ENCODE peak calls at places on chromosomes 3 and 15, in ten cellular contexts. One of them, this sample, is unnamed.

GRCh38 chr3:102510663-102511062 is 75.8 kb downstream of the ZPLD1 start:
- DNase-seq in NCI-H226: no peak
- DNase-seq in cardiac septum: no peak
- DNase-seq in fibroblast of lung: peak
- DNase-seq in stimulated activated CD4-positive, alpha-beta T cell treated with anti-CD3 and anti-CD28 coated beads, TNF-alpha, amount 100 ng/mL, for 1 hour: no peak
- DNase-seq in NCI-H446: no peak
- DNase-seq in retina: no peak
- DNase-seq in astrocyte of the spinal cord: peak
- DNase-seq in T-helper 2 cell: no peak
- DNase-seq in T-helper 17 cell: no peak
- DNase-seq in this sample: no peak

GRCh38 chr3:8480699-8481098 is 20.9 kb upstream of the LMCD1 start:
- DNase-seq in T-helper 2 cell: no peak
- DNase-seq in astrocyte of the spinal cord: no peak
- DNase-seq in NCI-H226: no peak
- DNase-seq in NCI-H446: no peak
- DNase-seq in cardiac septum: no peak
- DNase-seq in retina: no peak
- DNase-seq in fibroblast of lung: no peak
- DNase-seq in stimulated activated CD4-positive, alpha-beta T cell treated with anti-CD3 and anti-CD28 coated beads, TNF-alpha, amount 100 ng/mL, for 1 hour: no peak
- DNase-seq in T-helper 17 cell: no peak
- DNase-seq in this sample: no peak

GRCh38 chr3:141812091-141812490 is 48.9 kb downstream of the GRK7 start:
- DNase-seq in stimulated activated CD4-positive, alpha-beta T cell treated with anti-CD3 and anti-CD28 coated beads, TNF-alpha, amount 100 ng/mL, for 1 hour: no peak
- DNase-seq in fibroblast of lung: no peak
- DNase-seq in retina: peak
- DNase-seq in astrocyte of the spinal cord: peak
- DNase-seq in cardiac septum: no peak
- DNase-seq in NCI-H446: no peak
- DNase-seq in NCI-H226: no peak
- DNase-seq in T-helper 2 cell: no peak
- DNase-seq in T-helper 17 cell: no peak
- DNase-seq in this sample: no peak

GRCh38 chr15:57667171-57667924 is 39.2 kb upstream of the POLR2M start:
- DNase-seq in retina: peak
- DNase-seq in fibroblast of lung: peak
- DNase-seq in NCI-H446: no peak
- DNase-seq in T-helper 2 cell: no peak
- DNase-seq in T-helper 17 cell: no peak
- DNase-seq in stimulated activated CD4-positive, alpha-beta T cell treated with anti-CD3 and anti-CD28 coated beads, TNF-alpha, amount 100 ng/mL, for 1 hour: no peak
- DNase-seq in NCI-H226: peak
- DNase-seq in astrocyte of the spinal cord: peak
- DNase-seq in cardiac septum: no peak
- DNase-seq in this sample: no peak

GRCh38 chr15:50767332-50767861 is 1.9 kb upstream of the SPPL2A start:
- DNase-seq in fibroblast of lung: no peak
- DNase-seq in T-helper 17 cell: no peak
- DNase-seq in stimulated activated CD4-positive, alpha-beta T cell treated with anti-CD3 and anti-CD28 coated beads, TNF-alpha, amount 100 ng/mL, for 1 hour: no peak
- DNase-seq in T-helper 2 cell: no peak
- DNase-seq in cardiac septum: no peak
- DNase-seq in NCI-H446: no peak
- DNase-seq in retina: no peak
- DNase-seq in astrocyte of the spinal cord: no peak
- DNase-seq in NCI-H226: no peak
- DNase-seq in this sample: no peak

GRCh38 chr15:98190914-98191313 is 230.4 kb downstream of the ARRDC4 start:
- DNase-seq in T-helper 2 cell: no peak
- DNase-seq in fibroblast of lung: no peak
- DNase-seq in NCI-H446: no peak
- DNase-seq in retina: no peak
- DNase-seq in T-helper 17 cell: no peak
- DNase-seq in astrocyte of the spinal cord: no peak
- DNase-seq in stimulated activated CD4-positive, alpha-beta T cell treated with anti-CD3 and anti-CD28 coated beads, TNF-alpha, amount 100 ng/mL, for 1 hour: no peak
- DNase-seq in NCI-H226: no peak
- DNase-seq in cardiac septum: no peak
- DNase-seq in this sample: no peak

GRCh38 chr15:29126821-29127461 is 142.7 kb downstream of the NSMCE3 start:
- DNase-seq in astrocyte of the spinal cord: no peak
- DNase-seq in cardiac septum: no peak
- DNase-seq in NCI-H446: no peak
- DNase-seq in T-helper 17 cell: no peak
- DNase-seq in stimulated activated CD4-positive, alpha-beta T cell treated with anti-CD3 and anti-CD28 coated beads, TNF-alpha, amount 100 ng/mL, for 1 hour: no peak
- DNase-seq in NCI-H226: no peak
- DNase-seq in retina: no peak
- DNase-seq in T-helper 2 cell: no peak
- DNase-seq in fibroblast of lung: no peak
- DNase-seq in this sample: no peak

GRCh38 chr3:67461667-67462142 is 192.7 kb downstream of the SUCLG2 start:
- DNase-seq in NCI-H226: no peak
- DNase-seq in T-helper 2 cell: no peak
- DNase-seq in T-helper 17 cell: no peak
- DNase-seq in NCI-H446: peak
- DNase-seq in astrocyte of the spinal cord: peak
- DNase-seq in stimulated activated CD4-positive, alpha-beta T cell treated with anti-CD3 and anti-CD28 coated beads, TNF-alpha, amount 100 ng/mL, for 1 hour: no peak
- DNase-seq in fibroblast of lung: peak
- DNase-seq in retina: peak
- DNase-seq in cardiac septum: no peak
- DNase-seq in this sample: no peak

GRCh38 chr3:176514297-176514696 is 683.0 kb downstream of the TBL1XR1 start:
- DNase-seq in retina: no peak
- DNase-seq in T-helper 2 cell: no peak
- DNase-seq in astrocyte of the spinal cord: peak
- DNase-seq in NCI-H446: no peak
- DNase-seq in cardiac septum: no peak
- DNase-seq in T-helper 17 cell: no peak
- DNase-seq in NCI-H226: peak
- DNase-seq in stimulated activated CD4-positive, alpha-beta T cell treated with anti-CD3 and anti-CD28 coated beads, TNF-alpha, amount 100 ng/mL, for 1 hour: no peak
- DNase-seq in fibroblast of lung: peak
- DNase-seq in this sample: no peak

GRCh38 chr3:194985031-194985578 is 285.9 kb downstream of the XXYLT1 start:
- DNase-seq in astrocyte of the spinal cord: peak
- DNase-seq in NCI-H446: no peak
- DNase-seq in stimulated activated CD4-positive, alpha-beta T cell treated with anti-CD3 and anti-CD28 coated beads, TNF-alpha, amount 100 ng/mL, for 1 hour: no peak
- DNase-seq in T-helper 17 cell: no peak
- DNase-seq in retina: peak
- DNase-seq in fibroblast of lung: peak
- DNase-seq in cardiac septum: peak
- DNase-seq in T-helper 2 cell: no peak
- DNase-seq in NCI-H226: no peak
- DNase-seq in this sample: no peak

GRCh38 chr3:14519406-14519805 is 20.7 kb downstream of the GRIP2 start:
- DNase-seq in cardiac septum: peak
- DNase-seq in T-helper 2 cell: no peak
- DNase-seq in T-helper 17 cell: no peak
- DNase-seq in NCI-H446: no peak
- DNase-seq in stimulated activated CD4-positive, alpha-beta T cell treated with anti-CD3 and anti-CD28 coated beads, TNF-alpha, amount 100 ng/mL, for 1 hour: no peak
- DNase-seq in astrocyte of the spinal cord: no peak
- DNase-seq in NCI-H226: no peak
- DNase-seq in retina: no peak
- DNase-seq in fibroblast of lung: no peak
- DNase-seq in this sample: no peak

GRCh38 chr3:34859741-34860140 is 779.6 kb upstream of the ARPP21 start:
- DNase-seq in NCI-H226: no peak
- DNase-seq in stimulated activated CD4-positive, alpha-beta T cell treated with anti-CD3 and anti-CD28 coated beads, TNF-alpha, amount 100 ng/mL, for 1 hour: no peak
- DNase-seq in fibroblast of lung: no peak
- DNase-seq in NCI-H446: no peak
- DNase-seq in retina: no peak
- DNase-seq in astrocyte of the spinal cord: peak
- DNase-seq in T-helper 2 cell: no peak
- DNase-seq in T-helper 17 cell: no peak
- DNase-seq in cardiac septum: no peak
- DNase-seq in this sample: no peak

GRCh38 chr15:73686781-73687256 is 2.6 kb downstream of the CD276 start:
- DNase-seq in astrocyte of the spinal cord: peak
- DNase-seq in NCI-H226: peak
- DNase-seq in T-helper 2 cell: no peak
- DNase-seq in fibroblast of lung: peak
- DNase-seq in stimulated activated CD4-positive, alpha-beta T cell treated with anti-CD3 and anti-CD28 coated beads, TNF-alpha, amount 100 ng/mL, for 1 hour: no peak
- DNase-seq in cardiac septum: no peak
- DNase-seq in NCI-H446: no peak
- DNase-seq in T-helper 17 cell: no peak
- DNase-seq in retina: no peak
- DNase-seq in this sample: no peak

GRCh38 chr3:55297235-55297634 is 189.9 kb downstream of the WNT5A start:
- DNase-seq in fibroblast of lung: no peak
- DNase-seq in NCI-H446: no peak
- DNase-seq in NCI-H226: no peak
- DNase-seq in cardiac septum: no peak
- DNase-seq in T-helper 2 cell: no peak
- DNase-seq in stimulated activated CD4-positive, alpha-beta T cell treated with anti-CD3 and anti-CD28 coated beads, TNF-alpha, amount 100 ng/mL, for 1 hour: no peak
- DNase-seq in retina: no peak
- DNase-seq in astrocyte of the spinal cord: no peak
- DNase-seq in T-helper 17 cell: no peak
- DNase-seq in this sample: no peak

GRCh38 chr3:17179381-17180205 is 294.8 kb downstream of the PLCL2 start:
- DNase-seq in T-helper 17 cell: no peak
- DNase-seq in cardiac septum: no peak
- DNase-seq in astrocyte of the spinal cord: peak
- DNase-seq in T-helper 2 cell: peak
- DNase-seq in retina: peak
- DNase-seq in NCI-H226: no peak
- DNase-seq in stimulated activated CD4-positive, alpha-beta T cell treated with anti-CD3 and anti-CD28 coated beads, TNF-alpha, amount 100 ng/mL, for 1 hour: no peak
- DNase-seq in NCI-H446: peak
- DNase-seq in fibroblast of lung: peak
- DNase-seq in this sample: no peak

GRCh38 chr3:12854550-12854949 is 13.2 kb upstream of the RPL32 start:
- DNase-seq in cardiac septum: no peak
- DNase-seq in retina: no peak
- DNase-seq in T-helper 17 cell: no peak
- DNase-seq in astrocyte of the spinal cord: no peak
- DNase-seq in T-helper 2 cell: no peak
- DNase-seq in NCI-H446: no peak
- DNase-seq in stimulated activated CD4-positive, alpha-beta T cell treated with anti-CD3 and anti-CD28 coated beads, TNF-alpha, amount 100 ng/mL, for 1 hour: no peak
- DNase-seq in NCI-H226: no peak
- DNase-seq in fibroblast of lung: no peak
- DNase-seq in this sample: no peak

GRCh38 chr3:58049143-58049785 is 41.0 kb downstream of the FLNB start:
- DNase-seq in retina: no peak
- DNase-seq in NCI-H226: peak
- DNase-seq in T-helper 2 cell: no peak
- DNase-seq in T-helper 17 cell: no peak
- DNase-seq in astrocyte of the spinal cord: peak
- DNase-seq in cardiac septum: no peak
- DNase-seq in stimulated activated CD4-positive, alpha-beta T cell treated with anti-CD3 and anti-CD28 coated beads, TNF-alpha, amount 100 ng/mL, for 1 hour: no peak
- DNase-seq in NCI-H446: no peak
- DNase-seq in fibroblast of lung: peak
- DNase-seq in this sample: no peak

GRCh38 chr3:194532591-194532990 is 45.8 kb upstream of the ATP13A3 start:
- DNase-seq in retina: no peak
- DNase-seq in stimulated activated CD4-positive, alpha-beta T cell treated with anti-CD3 and anti-CD28 coated beads, TNF-alpha, amount 100 ng/mL, for 1 hour: no peak
- DNase-seq in NCI-H446: no peak
- DNase-seq in fibroblast of lung: no peak
- DNase-seq in NCI-H226: no peak
- DNase-seq in T-helper 17 cell: no peak
- DNase-seq in T-helper 2 cell: no peak
- DNase-seq in astrocyte of the spinal cord: peak
- DNase-seq in cardiac septum: no peak
- DNase-seq in this sample: no peak

GRCh38 chr3:166013073-166013679 is 176.0 kb upstream of the BCHE start:
- DNase-seq in retina: no peak
- DNase-seq in stimulated activated CD4-positive, alpha-beta T cell treated with anti-CD3 and anti-CD28 coated beads, TNF-alpha, amount 100 ng/mL, for 1 hour: no peak
- DNase-seq in T-helper 17 cell: no peak
- DNase-seq in NCI-H226: no peak
- DNase-seq in NCI-H446: peak
- DNase-seq in cardiac septum: no peak
- DNase-seq in astrocyte of the spinal cord: peak
- DNase-seq in fibroblast of lung: peak
- DNase-seq in T-helper 2 cell: no peak
- DNase-seq in this sample: no peak

GRCh38 chr3:197023241-197023997 is 6.2 kb downstream of the MELTF start:
- DNase-seq in retina: peak
- DNase-seq in T-helper 17 cell: no peak
- DNase-seq in NCI-H226: no peak
- DNase-seq in fibroblast of lung: no peak
- DNase-seq in stimulated activated CD4-positive, alpha-beta T cell treated with anti-CD3 and anti-CD28 coated beads, TNF-alpha, amount 100 ng/mL, for 1 hour: no peak
- DNase-seq in cardiac septum: peak
- DNase-seq in NCI-H446: peak
- DNase-seq in astrocyte of the spinal cord: no peak
- DNase-seq in T-helper 2 cell: no peak
- DNase-seq in this sample: no peak

GRCh38 chr3:60953406-60953805 is 297.8 kb downstream of the FHIT start:
- DNase-seq in T-helper 17 cell: no peak
- DNase-seq in cardiac septum: no peak
- DNase-seq in astrocyte of the spinal cord: peak
- DNase-seq in NCI-H446: no peak
- DNase-seq in NCI-H226: no peak
- DNase-seq in T-helper 2 cell: no peak
- DNase-seq in fibroblast of lung: peak
- DNase-seq in stimulated activated CD4-positive, alpha-beta T cell treated with anti-CD3 and anti-CD28 coated beads, TNF-alpha, amount 100 ng/mL, for 1 hour: no peak
- DNase-seq in retina: no peak
- DNase-seq in this sample: no peak

GRCh38 chr3:18853269-18853668 is 295.0 kb upstream of the KCNH8 start:
- DNase-seq in NCI-H446: no peak
- DNase-seq in fibroblast of lung: no peak
- DNase-seq in cardiac septum: no peak
- DNase-seq in T-helper 17 cell: no peak
- DNase-seq in NCI-H226: no peak
- DNase-seq in T-helper 2 cell: no peak
- DNase-seq in astrocyte of the spinal cord: no peak
- DNase-seq in retina: no peak
- DNase-seq in stimulated activated CD4-positive, alpha-beta T cell treated with anti-CD3 and anti-CD28 coated beads, TNF-alpha, amount 100 ng/mL, for 1 hour: no peak
- DNase-seq in this sample: no peak

GRCh38 chr3:127817331-127817821 is 4.9 kb downstream of the MGLL start:
- DNase-seq in T-helper 2 cell: no peak
- DNase-seq in fibroblast of lung: peak
- DNase-seq in cardiac septum: no peak
- DNase-seq in T-helper 17 cell: no peak
- DNase-seq in retina: no peak
- DNase-seq in stimulated activated CD4-positive, alpha-beta T cell treated with anti-CD3 and anti-CD28 coated beads, TNF-alpha, amount 100 ng/mL, for 1 hour: no peak
- DNase-seq in astrocyte of the spinal cord: peak
- DNase-seq in NCI-H446: no peak
- DNase-seq in NCI-H226: peak
- DNase-seq in this sample: no peak

This sample was measured in stimulated activated naive CD4-positive, alpha-beta T cell.